ENCODE peak calls at places on chromosomes 3 and 15, in five cellular contexts. S is activated CD4-positive, alpha-beta T cell treated with anti-CD3 and anti-CD28 coated beads, Interleukin-2, amount 10 ng/mL, durations not matched to agents 7 days and 5 days; H is germinal center; G is AG09319; P is adipocyte. U is an unnamed sample.

GRCh38 chr3:184262166-184262926 is 993 bp upstream of the CAMK2N2 start:
- DNase-seq in S (no peak), H (no peak), G (no peak), P (peak; percentile 11), U (no peak)

GRCh38 chr3:197167546-197167945 is 130.9 kb downstream of the DLG1 start:
- DNase-seq in S (no peak), H (no peak), G (no peak), P (no peak), U (no peak)

GRCh38 chr3:168834558-168834957 is 738.8 kb upstream of the GOLIM4 start:
- DNase-seq in S (no peak), H (no peak), G (no peak), P (no peak), U (no peak)

GRCh38 chr3:158460929-158461328 is 110.1 kb upstream of the MLF1 start:
- DNase-seq in S (no peak), H (no peak), G (no peak), P (no peak), U (no peak)

GRCh38 chr3:31092748-31093607 is 198.5 kb upstream of the GADL1 start:
- DNase-seq in S (no peak), H (no peak), G (no peak), P (no peak), U (peak; percentile 85)

GRCh38 chr3:132088291-132088690 is 53.5 kb upstream of the CPNE4 start:
- DNase-seq in S (no peak), H (no peak), G (no peak), P (peak; percentile 4), U (no peak)

GRCh38 chr3:43394071-43394501 is 107.7 kb downstream of the SNRK start:
- DNase-seq in S (no peak), H (no peak), G (no peak), P (peak; percentile 41), U (peak; percentile 89)

GRCh38 chr15:73244333-73244732 is 124.4 kb downstream of the HCN4 start:
- DNase-seq in S (peak; percentile 49), H (peak; percentile 7), G (no peak), P (no peak), U (no peak)

GRCh38 chr3:97880267-97880666 is 58.5 kb downstream of the CRYBG3 start:
- DNase-seq in S (no peak), H (no peak), G (no peak), P (peak; percentile 65), U (peak; percentile 42)

GRCh38 chr3:106326941-106327765 is 458.3 kb upstream of the CBLB start:
- DNase-seq in S (no peak), H (no peak), G (no peak), P (no peak), U (peak; percentile 67)

GRCh38 chr3:191148131-191148530 is 50.9 kb upstream of the OSTN start:
- DNase-seq in S (no peak), H (no peak), G (no peak), P (no peak), U (peak; percentile 53)

GRCh38 chr3:188348445-188349244 is 194.7 kb downstream of the LPP start:
- DNase-seq in S (no peak), H (no peak), G (peak; percentile 73), P (peak; percentile 90), U (peak; percentile 95)

GRCh38 chr3:24101676-24102168 is 156.6 kb downstream of the NR1D2 start:
- DNase-seq in S (no peak), H (no peak), G (no peak), P (peak; percentile 40), U (peak; percentile 44)

GRCh38 chr3:175664911-175665310 is 805.8 kb downstream of the NAALADL2 start:
- DNase-seq in S (no peak), H (no peak), G (no peak), P (no peak), U (no peak)

GRCh38 chr3:190435618-190436017 is 14.1 kb downstream of the TMEM207 start:
- DNase-seq in S (no peak), H (no peak), G (no peak), P (no peak), U (peak; percentile 37)

GRCh38 chr3:151766454-151766853 is 32.7 kb downstream of the AADACL2 start:
- DNase-seq in S (no peak), H (no peak), G (no peak), P (peak; percentile 28), U (peak; percentile 45)

GRCh38 chr3:156536524-156537316 is 18.2 kb downstream of the SSR3 start:
- DNase-seq in S (no peak), H (no peak), G (no peak), P (peak; percentile 58), U (no peak)

GRCh38 chr3:31934018-31934417 is 47.0 kb downstream of the OSBPL10 start:
- DNase-seq in S (peak; percentile 12), H (no peak), G (peak; percentile 42), P (peak; percentile 46), U (no peak)

GRCh38 chr15:33460166-33460805 is 149.5 kb downstream of the RYR3 start:
- DNase-seq in S (no peak), H (no peak), G (no peak), P (no peak), U (no peak)

GRCh38 chr15:99100245-99101173 is 4.4 kb upstream of the SYNM start:
- DNase-seq in S (peak; percentile 43), H (peak; percentile 25), G (no peak), P (peak; percentile 94), U (peak; percentile 74)

GRCh38 chr3:123351396-123351945 is 97.4 kb downstream of the ADCY5 start:
- DNase-seq in S (no peak), H (no peak), G (no peak), P (no peak), U (no peak)

GRCh38 chr3:124428372-124429128 is 301.7 kb upstream of the UMPS start:
- DNase-seq in S (no peak), H (no peak), G (no peak), P (peak; percentile 48), U (peak; percentile 43)

GRCh38 chr3:134360046-134360445 is 14.2 kb downstream of the AMOTL2 start:
- DNase-seq in S (no peak), H (no peak), G (no peak), P (no peak), U (peak; percentile 46)

GRCh38 chr3:13140596-13140995 is 67.4 kb upstream of the IQSEC1 start:
- DNase-seq in S (no peak), H (no peak), G (no peak), P (no peak), U (no peak)

GRCh38 chr3:73148207-73148606 is 86.7 kb downstream of the EBLN2 start:
- DNase-seq in S (no peak), H (no peak), G (no peak), P (no peak), U (no peak)

GRCh38 chr3:10329495-10330015 is 8.6 kb upstream of the SEC13 start:
- DNase-seq in S (no peak), H (no peak), G (no peak), P (no peak), U (no peak)

GRCh38 chr3:21621396-21621695 is 129.7 kb downstream of the ZNF385D start:
- DNase-seq in S (no peak), H (no peak), G (peak; percentile 11), P (peak; percentile 43), U (peak; percentile 20)

GRCh38 chr3:191753186-191753585 is 292.2 kb downstream of the PYDC2 start:
- DNase-seq in S (no peak), H (no peak), G (no peak), P (no peak), U (no peak)

GRCh38 chr3:161559177-161559998 is 62.8 kb downstream of the OTOL1 start:
- DNase-seq in S (peak; percentile 6), H (peak; percentile 2), G (no peak), P (peak; percentile 69), U (peak; percentile 43)

GRCh38 chr15:98878862-98879261 is 128.7 kb downstream of the PGPEP1L start:
- DNase-seq in S (no peak), H (no peak), G (no peak), P (no peak), U (no peak)

GRCh38 chr15:100032358-100033080 is 299.3 kb upstream of the LYSMD4 start:
- DNase-seq in S (no peak), H (no peak), G (no peak), P (no peak), U (peak; percentile 26)